ENCODE peak calls at places on chromosome 2, in seven cellular contexts. K is effector CD4-positive, alpha-beta T cell; F is foreskin fibroblast; P is glutamatergic neuron; U is NCI-H2029 treated with DMSO at 0.1 percent for 48 hours; Q is HFFc6; T is tibial artery. W is an unnamed sample.

GRCh38 chr2:85240055-85240454 is 87.7 kb downstream of the TGOLN2 start:
- DNase-seq in U (no peak), P (no peak), T (no peak), Q (no peak), K (no peak), F (no peak), W (no peak)

GRCh38 chr2:135226961-135227360 is 174.9 kb downstream of the RAB3GAP1 start:
- DNase-seq in F (peak; percentile 46), U (peak; percentile 2), K (no peak), Q (peak; percentile 85), P (no peak), T (no peak), W (peak; percentile 63)

GRCh38 chr2:111029135-111029927 is 91.4 kb upstream of the BCL2L11 start:
- DNase-seq in U (no peak), Q (no peak), P (no peak), T (no peak), F (no peak), K (no peak), W (no peak)

GRCh38 chr2:169080250-169081035 is 11.1 kb downstream of the DHRS9 start:
- DNase-seq in P (no peak), U (peak; percentile 32), Q (no peak), K (no peak), T (no peak), F (no peak), W (no peak)

GRCh38 chr2:190340369-190340768 is 3.0 kb upstream of the INPP1 start:
- DNase-seq in P (no peak), K (no peak), F (peak; percentile 26), T (no peak), Q (no peak), U (peak; percentile 55), W (peak; percentile 31)

GRCh38 chr2:43139996-43140621 is 86.3 kb downstream of the ZFP36L2 start:
- DNase-seq in P (peak; percentile 6), Q (peak; percentile 31), F (peak; percentile 63), U (no peak), T (peak; percentile 59), K (no peak), W (no peak)

GRCh38 chr2:10517351-10518043 is 69.4 kb upstream of the ODC1 start:
- DNase-seq in Q (no peak), T (peak; percentile 11), P (no peak), K (no peak), F (no peak), U (no peak), W (no peak)

GRCh38 chr2:224591245-224591644 is 6.1 kb upstream of the CUL3 start:
- DNase-seq in P (no peak), T (no peak), K (no peak), Q (no peak), F (no peak), U (no peak), W (no peak)

GRCh38 chr2:127196998-127197397 is 23.1 kb downstream of the CYP27C1 start:
- DNase-seq in P (no peak), U (no peak), T (no peak), Q (no peak), K (no peak), F (no peak), W (no peak)

GRCh38 chr2:239275037-239275685 is 125.7 kb downstream of the HDAC4 start:
- DNase-seq in F (peak; percentile 96), U (no peak), Q (peak; percentile 98), K (peak; percentile 80), T (peak; percentile 96), P (peak; percentile 36), W (peak; percentile 98)

GRCh38 chr2:183149489-183149888 is 25.2 kb downstream of the NUP35 start:
- DNase-seq in K (no peak), F (no peak), T (no peak), Q (peak; percentile 20), U (no peak), P (no peak), W (no peak)

GRCh38 chr2:224311226-224311625 is 90.7 kb downstream of the FAM124B start:
- DNase-seq in U (no peak), P (no peak), T (no peak), F (peak; percentile 21), Q (no peak), K (no peak), W (no peak)

GRCh38 chr2:162344617-162344950 is 652 bp downstream of the GCA start:
- DNase-seq in K (no peak), U (no peak), F (no peak), P (no peak), Q (no peak), T (no peak), W (no peak)